ENCODE peak calls at places on chromosomes 2 and 18, in four cellular contexts. B, P, S and H are unnamed samples.

GRCh38 chr2:64273524-64274398 is 129.5 kb upstream of the PELI1 start:
- DNase-seq in S (no peak), B (peak), P (no peak), H (no peak)

GRCh38 chr2:64212346-64212745 is 68.1 kb upstream of the PELI1 start:
- DNase-seq in S (no peak), P (no peak), B (no peak), H (no peak)

GRCh38 chr2:219522111-219523030 is 8.1 kb downstream of the ASIC4 start:
- DNase-seq in B (no peak), P (no peak), S (no peak), H (no peak)

GRCh38 chr2:191010887-191011885 is 2.8 kb downstream of the STAT1 start:
- DNase-seq in P (no peak), B (no peak), S (no peak), H (no peak)

GRCh38 chr2:241686322-241686648 is 330 bp downstream of the DTYMK start:
- DNase-seq in S (no peak), B (no peak), P (no peak), H (no peak)

GRCh38 chr18:59621027-59621426 is 76.2 kb downstream of the CCBE1 start:
- DNase-seq in S (no peak), P (no peak), B (no peak), H (no peak)

GRCh38 chr18:7303751-7304370 is 73.0 kb downstream of the LRRC30 start:
- DNase-seq in B (no peak), P (no peak), S (no peak), H (no peak)

GRCh38 chr2:117057021-117057420 is 757.5 kb upstream of the DDX18 start:
- DNase-seq in S (no peak), B (no peak), P (no peak), H (no peak)

GRCh38 chr2:145691659-145692058 is 1171.7 kb upstream of the ZEB2 start:
- DNase-seq in S (no peak), P (no peak), B (no peak), H (no peak)

GRCh38 chr2:133422946-133423345 is 145.3 kb downstream of the NCKAP5 start:
- DNase-seq in S (no peak), P (no peak), B (no peak), H (no peak)

GRCh38 chr18:75211002-75211621 is 515 bp downstream of the TSHZ1 start:
- DNase-seq in P (no peak), S (no peak), B (peak), H (no peak)

GRCh38 chr2:55148269-55148668 is 83.8 kb downstream of the CLHC1 start:
- DNase-seq in P (no peak), B (no peak), S (no peak), H (no peak)

GRCh38 chr2:38601463-38602135 is 1.1 kb downstream of the HNRNPLL start:
- DNase-seq in P (no peak), B (peak), S (no peak), H (no peak)

GRCh38 chr2:238845583-238846480 is 2.1 kb upstream of the TWIST2 start:
- DNase-seq in P (no peak), S (no peak), B (no peak), H (no peak)

GRCh38 chr2:35454966-35455638 is 900.5 kb upstream of the CRIM1 start:
- DNase-seq in B (no peak), S (peak), P (no peak), H (no peak)

GRCh38 chr2:16626497-16626896 is 39.1 kb downstream of the CYRIA start:
- DNase-seq in B (no peak), P (no peak), S (no peak), H (no peak)

GRCh38 chr2:229054311-229054710 is 216.8 kb downstream of the PID1 start:
- DNase-seq in P (no peak), B (no peak), S (no peak), H (no peak)

GRCh38 chr18:57025525-57025924 is 121.4 kb upstream of the BOD1L2 start:
- DNase-seq in S (no peak), P (no peak), B (no peak), H (no peak)

GRCh38 chr2:30104273-30104672 is 42.5 kb upstream of the YPEL5 start:
- DNase-seq in S (no peak), P (no peak), B (no peak), H (no peak)

GRCh38 chr2:120440521-120441350 is 94.8 kb downstream of the INHBB start:
- DNase-seq in B (no peak), P (no peak), S (no peak), H (no peak)

GRCh38 chr2:196389670-196390069 is 218.3 kb upstream of the STK17B start:
- DNase-seq in P (no peak), B (no peak), S (no peak), H (no peak)

GRCh38 chr2:15619076-15619475 is 27.4 kb downstream of the DDX1 start:
- DNase-seq in P (no peak), B (no peak), S (no peak), H (no peak)

GRCh38 chr2:235105821-235106359 is 154.1 kb downstream of the SH3BP4 start:
- DNase-seq in B (peak), P (no peak), S (no peak), H (no peak)

GRCh38 chr2:111652038-111652437 is 232.0 kb downstream of the ANAPC1 start:
- DNase-seq in B (no peak), S (no peak), P (no peak), H (no peak)

GRCh38 chr18:48334845-48335244 is 74.3 kb downstream of the ZBTB7C start:
- DNase-seq in S (no peak), P (no peak), B (no peak), H (no peak)

GRCh38 chr2:20350753-20351554 is at the start of gene PUM2:
- DNase-seq in S (peak), P (peak), B (peak), H (peak)

GRCh38 chr2:38581193-38582147 is 21.3 kb downstream of the HNRNPLL start:
- DNase-seq in S (no peak), B (peak), P (no peak), H (no peak)

GRCh38 chr2:85589166-85589565 is 4.9 kb downstream of the VAMP5 start:
- DNase-seq in B (no peak), S (no peak), P (no peak), H (no peak)

GRCh38 chr18:30999186-30999585 is 43.4 kb downstream of the DSC3 start:
- DNase-seq in B (no peak), S (no peak), P (no peak), H (no peak)

GRCh38 chr2:175844169-175844568 is 157.9 kb downstream of the LNPK start:
- DNase-seq in P (no peak), B (no peak), S (no peak), H (no peak)

GRCh38 chr2:150391779-150392178 is 95.7 kb downstream of the RND3 start:
- DNase-seq in S (no peak), B (no peak), P (no peak), H (no peak)

GRCh38 chr2:134927195-134927594 is 8.6 kb downstream of the CCNT2 start:
- DNase-seq in B (no peak), P (no peak), S (no peak), H (no peak)

GRCh38 chr2:240379089-240379636 is 56.3 kb upstream of the GPC1 start:
- DNase-seq in S (no peak), P (no peak), B (no peak), H (no peak)
- TF ChIP-seq TAF1 in S (no peak), P (no peak), B (no peak), H (no peak)

DNA sequence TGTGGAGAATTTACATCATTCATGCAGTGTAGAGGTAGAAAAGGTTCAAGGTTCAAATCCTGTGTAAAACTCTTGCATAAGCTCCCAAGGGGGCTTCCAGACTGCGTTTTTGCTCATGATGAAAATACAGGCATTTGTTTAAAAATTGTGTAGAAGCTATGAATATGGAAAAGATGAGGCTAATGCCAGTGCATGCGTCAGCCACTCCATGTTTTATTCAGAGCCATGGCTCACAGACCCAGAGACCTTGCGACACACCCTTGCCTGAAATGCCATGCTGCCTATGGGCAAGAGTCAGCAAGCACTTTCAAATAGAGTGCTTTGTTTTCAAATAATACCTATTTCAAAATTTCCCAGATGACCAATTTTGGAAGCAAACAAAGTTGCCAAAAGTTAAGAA is 262.3 kb downstream of the TRIB2 start:
- DNase-seq in B (no peak), P (no peak), S (no peak), H (no peak)
- TF ChIP-seq POLR2AphosphoS5 in B (no peak), P (no peak), S (no peak), H (no peak)

GRCh38 chr2:104820126-104820525 is 33.8 kb upstream of the POU3F3 start:
- DNase-seq in S (no peak), B (no peak), P (no peak), H (no peak)

GRCh38 chr2:104826016-104826415 is 27.9 kb upstream of the POU3F3 start:
- DNase-seq in B (no peak), P (no peak), S (no peak), H (no peak)

DNA sequence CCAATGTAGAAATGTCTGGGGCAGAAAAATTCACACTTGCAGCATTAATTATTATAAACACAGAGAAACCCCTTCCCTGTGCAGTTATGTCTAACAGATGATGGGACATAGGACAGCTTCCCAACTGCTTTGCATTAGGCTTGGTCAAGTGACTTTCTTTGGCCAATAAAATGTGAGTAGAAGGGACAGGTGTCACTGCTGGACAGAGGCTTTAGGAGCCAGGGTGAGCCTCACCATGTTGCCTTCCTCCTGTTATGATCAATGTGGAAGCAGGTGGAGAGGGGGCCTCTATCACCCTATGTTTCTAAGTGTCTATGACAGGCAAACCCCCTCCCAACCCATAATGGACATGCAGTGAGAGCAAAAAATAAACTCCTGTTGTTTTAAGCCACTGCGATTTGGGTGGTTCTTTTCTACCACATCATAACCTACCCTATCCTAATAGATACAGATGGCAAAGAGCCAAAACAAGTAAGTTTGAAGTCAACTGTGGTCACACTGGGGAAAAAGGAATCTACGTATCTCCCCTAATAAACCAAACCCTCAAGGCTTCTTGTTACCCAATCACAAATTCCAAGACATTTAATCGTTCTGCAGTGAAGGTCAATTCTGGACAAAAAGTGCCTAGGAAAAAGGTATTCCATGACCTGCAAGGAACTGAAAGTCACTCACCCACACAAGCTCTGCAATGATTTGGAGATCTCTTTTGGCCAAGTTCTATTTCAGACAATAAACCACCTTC is 28.6 kb upstream of the POU3F3 start:
- DNase-seq in B (no peak), P (no peak), S (no peak), H (no peak)
- TF ChIP-seq TAF1 in B (no peak), P (no peak), S (no peak), H (no peak)

GRCh38 chr2:182615036-182615435 is 101.0 kb upstream of the DNAJC10 start:
- DNase-seq in B (no peak), P (no peak), S (no peak), H (no peak)

GRCh38 chr2:182622231-182622630 is 93.8 kb upstream of the DNAJC10 start:
- DNase-seq in P (no peak), S (no peak), B (no peak), H (no peak)

GRCh38 chr2:182621810-182622209 is 94.2 kb upstream of the DNAJC10 start:
- DNase-seq in P (no peak), S (no peak), B (no peak), H (no peak)

GRCh38 chr2:182616471-182617393 is 99.3 kb upstream of the DNAJC10 start:
- DNase-seq in P (no peak), S (no peak), B (peak), H (no peak)

DNA sequence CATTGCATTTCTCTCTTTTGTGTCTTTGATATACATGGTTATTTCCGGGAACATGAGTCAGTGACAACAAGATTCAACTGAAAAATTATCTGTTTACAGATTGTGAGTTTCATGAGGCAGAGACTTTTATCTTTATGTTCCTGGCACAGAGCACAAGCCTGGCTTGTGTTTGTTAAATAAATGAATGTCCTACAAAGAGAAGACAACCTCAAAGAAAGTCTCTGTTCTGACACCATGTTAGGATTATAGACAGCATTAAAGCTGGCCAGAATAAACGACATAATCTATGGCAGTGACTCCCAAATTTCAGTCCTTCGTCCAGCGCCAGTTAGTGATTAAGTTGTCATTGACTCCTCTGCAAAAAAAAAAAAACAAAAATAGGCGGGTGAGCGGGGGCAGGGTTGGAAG is 97.4 kb upstream of the DNAJC10 start:
- DNase-seq in S (no peak), P (no peak), B (peak), H (no peak)
- TF ChIP-seq POLR2AphosphoS5 in S (no peak), P (no peak), B (no peak), H (no peak)

GRCh38 chr2:17628349-17629261 is 88.1 kb downstream of the VSNL1 start:
- DNase-seq in B (no peak), P (no peak), S (no peak), H (no peak)
- TF ChIP-seq TAF1 in B (no peak), P (no peak), S (no peak), H (no peak)

GRCh38 chr2:164810843-164811242 is 30.8 kb downstream of the COBLL1 start:
- DNase-seq in S (no peak), B (peak), P (no peak), H (no peak)
- TF ChIP-seq POLR2AphosphoS5 in S (no peak), B (no peak), P (no peak), H (no peak)